ENCODE peak calls at places on chromosomes 12 and 14, in four cellular contexts. T, G, X and F are unnamed samples.

GRCh38 chr12:98838282-98838681 is 193.2 kb downstream of the APAF1 start:
- DNase-seq in T (no peak), G (no peak), X (peak), F (no peak)

GRCh38 chr12:68792952-68793351 is 15.0 kb upstream of the MDM2 start:
- DNase-seq in T (no peak), G (no peak), X (peak), F (no peak)

GRCh38 chr14:60656755-60657608 is 7.7 kb upstream of the SIX1 start:
- DNase-seq in T (peak), G (peak), X (peak), F (no peak)

GRCh38 chr14:52377940-52378339 is 63.8 kb downstream of the PTGER2 start:
- DNase-seq in T (no peak), G (no peak), X (no peak), F (no peak)

GRCh38 chr12:128976120-128976519 is 122.8 kb downstream of the GLT1D1 start:
- DNase-seq in T (no peak), G (no peak), X (no peak), F (no peak)

GRCh38 chr12:116343331-116343884 is 65.9 kb upstream of the MED13L start:
- DNase-seq in T (no peak), G (no peak), X (no peak), F (no peak)

GRCh38 chr14:30960216-30960615 is 65.2 kb upstream of the AP4S1 start:
- DNase-seq in T (no peak), G (no peak), X (no peak), F (no peak)

GRCh38 chr14:104546021-104546491 is 33.5 kb upstream of the C14orf180 start:
- DNase-seq in T (peak), G (no peak), X (no peak), F (no peak)

GRCh38 chr14:61477845-61478438 is 156.6 kb downstream of the PRKCH start:
- DNase-seq in T (peak), G (peak), X (peak), F (no peak)

GRCh38 chr14:36383674-36384421 is 63.4 kb upstream of the MBIP start:
- DNase-seq in T (peak), G (peak), X (peak), F (no peak)

GRCh38 chr12:55820679-55821078 is 2.8 kb downstream of the ORMDL2 start:
- DNase-seq in T (no peak), G (no peak), X (peak), F (no peak)

GRCh38 chr14:100384819-100385813 is 62.0 kb downstream of the SLC25A47 start:
- DNase-seq in T (no peak), G (no peak), X (peak), F (no peak)

GRCh38 chr14:73850940-73851339 is 691 bp upstream of the PTGR2 start:
- DNase-seq in T (no peak), G (no peak), X (peak), F (no peak)

GRCh38 chr14:32006267-32007110 is 70.6 kb upstream of the ARHGAP5 start:
- DNase-seq in T (no peak), G (no peak), X (peak), F (no peak)

GRCh38 chr12:79725987-79726386 is 35.2 kb upstream of the PAWR start:
- DNase-seq in T (no peak), G (no peak), X (peak), F (no peak)
- TF ChIP-seq CTCF in T (no peak), G (no peak), X (no peak), F (no peak)

GRCh38 chr12:113398346-113399290 is 5.1 kb downstream of the SDS start:
- DNase-seq in T (no peak), G (no peak), X (no peak), F (no peak)
- TF ChIP-seq CTCF in T (no peak), G (no peak), X (no peak), F (no peak)

GRCh38 chr12:14589169-14590004 is 21.7 kb upstream of the PLBD1 start:
- DNase-seq in T (no peak), G (no peak), X (no peak), F (no peak)
- TF ChIP-seq CTCF in T (no peak), G (no peak), X (no peak), F (no peak)

GRCh38 chr14:94677747-94678146 is 65.6 kb downstream of the SERPINA3 start:
- DNase-seq in T (no peak), G (no peak), X (no peak), F (no peak)

GRCh38 chr14:94679106-94679819 is 67.1 kb downstream of the SERPINA3 start:
- DNase-seq in T (no peak), G (no peak), X (no peak), F (no peak)

GRCh38 chr14:94675036-94675435 is 62.8 kb downstream of the SERPINA3 start:
- DNase-seq in T (no peak), G (no peak), X (no peak), F (no peak)

GRCh38 chr14:94677239-94677612 is 65.0 kb downstream of the SERPINA3 start:
- DNase-seq in T (no peak), G (no peak), X (no peak), F (no peak)

GRCh38 chr14:94676495-94677238 is 64.5 kb downstream of the SERPINA3 start:
- DNase-seq in T (no peak), G (no peak), X (no peak), F (no peak)
- TF ChIP-seq CTCF in T (no peak), G (no peak), X (no peak), F (no peak)

GRCh38 chr12:57476993-57477709 is 2.5 kb downstream of the ARHGAP9 start:
- DNase-seq in T (no peak), G (no peak), X (no peak), F (no peak)

GRCh38 chr12:57475271-57476161 is 4.2 kb downstream of the ARHGAP9 start:
- DNase-seq in T (no peak), G (no peak), X (no peak), F (no peak)

GRCh38 chr12:57477710-57478681 is 1.7 kb downstream of the ARHGAP9 start:
- DNase-seq in T (no peak), G (no peak), X (peak), F (peak)

GRCh38 chr12:57474862-57475261 is 4.8 kb downstream of the ARHGAP9 start:
- DNase-seq in T (no peak), G (no peak), X (no peak), F (no peak)

DNA sequence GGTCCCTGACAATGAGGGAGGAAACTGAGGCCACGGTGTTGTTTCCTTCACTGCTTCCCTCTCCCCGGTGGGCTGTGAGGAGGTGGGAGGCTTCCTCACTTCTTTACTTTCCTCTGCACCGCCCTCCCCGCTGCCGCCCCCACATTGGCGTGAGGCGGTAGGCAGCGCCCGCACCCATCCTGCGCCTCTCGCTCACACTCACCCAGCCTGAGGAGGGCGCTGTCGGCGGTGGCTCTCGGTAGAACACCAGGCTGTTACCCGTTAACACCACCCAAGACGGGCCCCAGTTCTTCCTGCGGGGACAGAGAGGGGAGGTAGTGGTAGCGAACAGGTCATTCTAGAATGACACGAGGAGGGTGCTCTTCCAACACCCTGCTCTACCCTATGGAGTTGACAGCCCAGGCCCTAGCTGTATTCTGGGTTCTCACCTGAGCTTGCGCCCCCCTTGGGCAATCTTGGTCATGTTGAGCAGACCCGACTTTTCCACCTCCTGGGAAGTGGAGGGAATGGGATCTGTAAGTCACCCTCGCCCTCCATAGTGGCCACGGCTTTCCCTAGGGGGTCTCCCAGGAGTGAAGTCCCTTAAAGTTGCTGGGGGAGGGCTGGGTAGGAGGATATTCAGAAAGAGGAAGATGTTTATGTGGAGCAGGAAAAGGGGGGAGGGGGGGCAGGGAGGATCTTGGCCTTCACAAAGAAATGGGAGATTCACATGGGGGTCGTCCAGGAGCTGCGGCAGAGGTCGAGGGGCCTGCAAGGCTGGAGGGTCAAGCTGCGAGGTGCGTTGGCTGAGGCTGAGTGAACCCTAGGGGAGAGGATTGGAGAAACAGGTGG is 3.3 kb downstream of the ARHGAP9 start:
- DNase-seq in T (no peak), G (no peak), X (no peak), F (peak)
- TF ChIP-seq CTCF in T (no peak), G (no peak), X (peak), F (peak)

GRCh38 chr14:24215495-24216344 is at the start of gene MDP1:
- DNase-seq in T (peak), G (peak), X (peak), F (peak)
- TF ChIP-seq CTCF in T (peak), G (peak), X (peak), F (peak)

DNA sequence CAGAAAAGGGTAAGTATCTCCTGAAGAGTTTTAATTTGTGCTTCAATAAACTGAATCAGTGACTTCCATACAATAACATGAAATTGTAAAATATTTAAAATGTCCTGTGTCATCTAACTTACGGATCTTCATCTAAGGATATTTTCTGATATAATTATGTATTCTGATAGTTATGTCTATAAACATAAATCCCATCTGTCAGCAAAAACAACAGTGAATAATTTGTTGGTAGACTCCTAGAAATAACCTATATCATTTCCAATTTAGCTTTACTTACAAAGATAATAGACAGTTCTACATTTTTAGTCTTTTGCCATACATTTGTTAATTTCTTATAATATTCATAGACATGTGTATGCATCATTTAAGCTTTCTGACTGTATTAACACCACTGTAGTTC is 293.9 kb downstream of the CCDC91 start:
- DNase-seq in T (no peak), G (no peak), X (no peak), F (no peak)
- TF ChIP-seq CTCF in T (no peak), G (no peak), X (no peak), F (no peak)

GRCh38 chr12:131753757-131754156 is 42.9 kb downstream of the SFSWAP start:
- DNase-seq in T (no peak), G (no peak), X (no peak), F (no peak)

GRCh38 chr12:131756441-131756840 is 45.6 kb downstream of the SFSWAP start:
- DNase-seq in T (no peak), G (no peak), X (no peak), F (no peak)

GRCh38 chr12:131754184-131754583 is 43.3 kb downstream of the SFSWAP start:
- DNase-seq in T (no peak), G (no peak), X (no peak), F (no peak)

GRCh38 chr12:131757111-131757510 is 46.2 kb downstream of the SFSWAP start:
- DNase-seq in T (no peak), G (no peak), X (no peak), F (no peak)

GRCh38 chr12:131755305-131756113 is 44.6 kb downstream of the SFSWAP start:
- DNase-seq in T (no peak), G (no peak), X (peak), F (no peak)
- TF ChIP-seq CTCF in T (peak), G (peak), X (peak), F (peak)

DNA sequence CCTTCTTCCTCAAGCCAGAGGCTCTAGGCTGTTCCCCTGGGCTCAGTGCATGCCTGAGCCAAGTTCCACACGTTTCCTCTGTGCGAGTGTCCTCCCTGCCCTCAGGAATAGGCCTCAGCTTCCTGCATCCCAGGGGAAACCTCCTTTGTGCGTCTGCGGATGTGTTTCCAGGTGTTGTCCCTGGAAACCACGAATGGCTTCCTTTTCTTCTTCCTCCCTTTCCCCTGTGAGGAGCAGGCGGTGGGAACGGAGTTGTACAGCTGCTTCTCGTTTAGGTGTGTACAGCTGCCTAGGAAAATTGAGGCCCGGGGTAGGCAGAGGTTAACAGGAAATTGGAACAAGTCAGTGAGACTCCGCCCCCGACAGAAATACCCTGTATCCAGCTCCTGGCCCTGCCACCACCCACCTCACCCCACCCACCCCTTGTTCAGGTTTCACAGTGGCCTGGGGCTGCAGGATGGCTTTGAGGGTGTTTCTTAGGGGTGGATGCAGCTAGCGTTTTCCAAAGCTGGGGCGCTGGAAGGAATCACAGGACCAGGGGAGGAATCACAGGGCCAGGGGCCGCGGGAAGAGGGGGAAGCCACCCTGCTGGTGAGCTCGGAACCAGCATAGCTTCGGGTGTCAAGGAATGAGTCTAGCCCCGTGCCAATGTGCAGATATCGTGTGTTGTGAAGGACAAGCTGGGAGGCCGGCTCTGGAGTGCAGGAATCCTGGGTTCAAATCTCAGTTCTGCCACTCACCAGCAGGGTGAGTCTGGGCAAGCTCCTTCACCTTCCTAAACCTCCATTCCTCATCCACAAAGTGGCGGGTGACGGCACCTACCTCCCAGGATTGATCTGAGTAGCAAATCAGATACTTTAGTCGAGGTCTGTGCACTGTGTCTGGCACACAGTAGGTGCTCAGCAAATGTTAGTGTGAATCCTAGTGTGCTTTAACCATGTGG is 53.8 kb upstream of the RIN3 start:
- DNase-seq in T (no peak), G (no peak), X (no peak), F (no peak)
- TF ChIP-seq CTCF in T (no peak), G (peak), X (peak), F (no peak)

GRCh38 chr12:71848212-71848611 is 8.7 kb downstream of the TBC1D15 start:
- DNase-seq in T (no peak), G (no peak), X (peak), F (no peak)

GRCh38 chr12:71849109-71849851 is 9.7 kb downstream of the TBC1D15 start:
- DNase-seq in T (no peak), G (peak), X (no peak), F (no peak)

GRCh38 chr12:71846322-71846940 is 6.9 kb downstream of the TBC1D15 start:
- DNase-seq in T (no peak), G (no peak), X (peak), F (no peak)
- TF ChIP-seq CTCF in T (peak), G (peak), X (peak), F (peak)